ENCODE peak calls at places on chromosomes 3 and 15, in eight cellular contexts. F is uterus, P is tibial nerve, O is GM23248, R is stomach, G is transverse colon, X is Panc1, M is spleen. Q is an unnamed sample. For H3K9me3, the result is how much of the 10 kb centered on the place peaks cover.

GRCh38 chr15:55917881-55918296 is 75.5 kb downstream of the NEDD4 start:
- DNase-seq in F (no peak), P (no peak), O (peak), R (peak), G (peak), X (peak), M (no peak), Q (peak)

GRCh38 chr3:36763850-36764703 is at the start of gene DCLK3:
- DNase-seq in F (no peak), P (no peak), O (peak), R (no peak), G (no peak), X (no peak), M (peak), Q (no peak)

GRCh38 chr15:70049115-70049514 is 48.6 kb downstream of the TLE3 start:
- DNase-seq in F (no peak), P (no peak), O (no peak), R (no peak), G (no peak), X (no peak), M (peak), Q (no peak)

GRCh38 chr3:111531446-111531845 is 10.6 kb upstream of the CD96 start:
- DNase-seq in F (no peak), P (no peak), O (peak), R (no peak), G (no peak), X (no peak), M (no peak), Q (no peak)

GRCh38 chr3:21170964-21171363 is 580.0 kb downstream of the ZNF385D start:
- DNase-seq in F (no peak), P (no peak), O (peak), R (no peak), G (no peak), X (peak), M (no peak), Q (no peak)

GRCh38 chr3:126959921-126960603 is 22.9 kb upstream of the PLXNA1 start:
- DNase-seq in F (no peak), P (no peak), O (peak), R (no peak), G (no peak), X (no peak), M (peak), Q (peak)

GRCh38 chr15:30794388-30794787 is 109.3 kb upstream of the FAN1 start:
- DNase-seq in F (no peak), P (no peak), O (no peak), R (no peak), G (no peak), X (no peak), M (no peak), Q (no peak)

GRCh38 chr3:115428825-115429224 is 194.5 kb upstream of the GAP43 start:
- DNase-seq in F (no peak), P (no peak), O (peak), R (no peak), G (no peak), X (no peak), M (no peak), Q (no peak)

GRCh38 chr15:101712078-101712477 is 12.2 kb downstream of the TARS3 start:
- DNase-seq in F (no peak), P (no peak), O (no peak), R (no peak), G (no peak), X (no peak), M (no peak), Q (no peak)

GRCh38 chr3:31680072-31680870 is 147.5 kb downstream of the STT3B start:
- DNase-seq in F (peak), P (no peak), O (no peak), R (no peak), G (no peak), X (no peak), M (no peak), Q (no peak)

GRCh38 chr3:151327571-151328198 is 1.7 kb downstream of the P2RY13 start:
- DNase-seq in F (no peak), P (no peak), O (peak), R (no peak), G (no peak), X (no peak), M (no peak), Q (no peak)

DNA sequence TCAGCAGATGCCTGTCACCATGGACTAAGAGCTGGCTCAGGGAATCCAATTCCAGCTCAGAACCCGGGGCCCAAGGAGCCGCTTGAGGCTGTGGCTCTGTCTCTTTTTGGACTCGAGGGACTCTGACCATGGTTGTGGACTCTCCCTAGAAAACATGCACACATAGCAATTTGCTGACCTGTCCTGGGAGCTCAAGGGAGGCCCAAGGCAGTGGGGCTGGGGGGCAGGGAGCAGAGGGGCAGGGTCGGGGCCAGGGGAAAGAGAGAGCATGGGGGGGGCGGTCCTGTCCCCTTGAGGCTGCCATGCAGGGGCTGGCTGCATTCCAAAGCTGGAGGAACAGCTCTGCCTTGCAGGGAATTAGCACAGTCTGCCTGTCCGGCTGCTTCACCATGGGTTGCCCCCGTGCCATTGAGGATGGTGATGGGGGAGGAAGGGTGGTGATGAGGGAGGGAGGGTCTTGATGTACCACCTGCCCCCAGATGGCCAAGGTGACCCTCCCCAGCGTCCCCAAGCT is 190.1 kb downstream of the GOLGA6L6 start:
- DNase-seq in F (no peak), P (no peak), O (no peak), R (peak), G (no peak), X (no peak), M (peak), Q (peak)
- H3K9me3 ChIP-seq in F (under half), P (under half), O (under half), R (under half), G (under half), X (under half), M (under half), Q (under half)

GRCh38 chr15:79916424-79916823 is 19.6 kb upstream of the MTHFS start:
- DNase-seq in F (no peak), P (no peak), O (no peak), R (no peak), G (no peak), X (no peak), M (no peak), Q (no peak)

GRCh38 chr15:79919749-79920511 is 23.1 kb upstream of the MTHFS start:
- DNase-seq in F (no peak), P (no peak), O (no peak), R (no peak), G (no peak), X (no peak), M (no peak), Q (no peak)

GRCh38 chr15:79914728-79915127 is 17.9 kb upstream of the MTHFS start:
- DNase-seq in F (no peak), P (no peak), O (no peak), R (no peak), G (no peak), X (no peak), M (no peak), Q (no peak)

GRCh38 chr15:79919090-79919748 is 22.4 kb upstream of the MTHFS start:
- DNase-seq in F (no peak), P (no peak), O (no peak), R (no peak), G (no peak), X (no peak), M (peak), Q (no peak)

DNA sequence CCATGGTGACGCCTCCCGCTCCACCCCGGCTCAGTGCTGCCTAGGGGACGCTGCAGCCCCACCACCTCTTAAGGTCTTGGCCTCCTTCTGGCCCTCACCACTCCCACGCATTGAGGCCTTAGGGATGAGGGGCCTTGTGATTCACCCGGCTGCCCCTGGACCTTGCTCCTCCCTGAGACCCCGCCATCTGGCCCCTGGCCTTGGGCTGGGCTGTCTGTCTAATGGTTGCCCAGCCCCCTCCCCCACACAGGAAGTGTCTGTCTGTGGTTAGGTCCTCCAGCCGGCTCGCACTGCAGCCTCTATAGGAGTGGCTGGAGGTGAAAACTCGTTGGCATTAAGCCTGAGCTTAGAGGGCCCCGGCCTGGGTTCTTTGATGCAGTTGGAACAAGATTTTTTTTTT is 21.5 kb upstream of the MTHFS start:
- DNase-seq in F (no peak), P (no peak), O (no peak), R (no peak), G (no peak), X (no peak), M (peak), Q (no peak)
- H3K9me3 ChIP-seq in F (under half), P (under half), O (under half), R (half or more), G (half or more), X (half or more), M (half or more), Q (under half)

GRCh38 chr3:184551103-184551502 is 10.5 kb upstream of the EPHB3 start:
- DNase-seq in F (no peak), P (no peak), O (no peak), R (no peak), G (no peak), X (no peak), M (peak), Q (no peak)

GRCh38 chr3:184553385-184553784 is 8.2 kb upstream of the EPHB3 start:
- DNase-seq in F (no peak), P (no peak), O (no peak), R (no peak), G (no peak), X (no peak), M (peak), Q (no peak)

GRCh38 chr3:184551614-184552256 is 9.8 kb upstream of the EPHB3 start:
- DNase-seq in F (no peak), P (no peak), O (no peak), R (no peak), G (no peak), X (no peak), M (peak), Q (no peak)

GRCh38 chr3:184552863-184553262 is 8.7 kb upstream of the EPHB3 start:
- DNase-seq in F (no peak), P (no peak), O (no peak), R (no peak), G (no peak), X (no peak), M (peak), Q (no peak)

GRCh38 chr3:184552296-184552695 is 9.3 kb upstream of the EPHB3 start:
- DNase-seq in F (no peak), P (no peak), O (no peak), R (no peak), G (no peak), X (no peak), M (peak), Q (no peak)
- H3K9me3 ChIP-seq in F (under half), P (under half), O (under half), R (under half), G (under half), X (under half), M (under half), Q (under half)

DNA sequence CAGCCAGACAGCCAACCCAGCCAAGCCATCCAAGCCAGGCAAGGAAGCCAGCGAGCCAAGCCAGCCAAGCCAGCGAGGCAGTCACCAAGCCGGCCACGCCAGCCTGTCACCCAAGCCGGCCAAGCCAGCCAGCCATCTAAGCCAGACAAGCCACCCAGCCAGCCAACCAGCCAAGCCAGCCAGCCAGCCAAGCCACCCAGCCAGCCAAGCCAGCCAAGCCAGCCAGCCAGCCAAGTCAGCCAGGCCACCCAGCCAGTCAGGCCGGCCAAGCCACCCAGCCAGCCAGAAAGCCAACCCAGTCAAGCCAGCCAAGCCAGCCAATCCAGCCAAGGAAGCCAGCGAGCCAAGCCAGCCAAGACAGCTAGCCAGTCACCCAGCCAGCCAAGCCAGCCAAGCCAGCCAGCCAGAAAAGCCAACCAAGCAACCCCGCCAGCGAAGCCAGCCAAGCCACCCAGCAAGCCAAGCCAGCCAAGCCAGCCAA is 201.2 kb downstream of the GOLGA6L6 start:
- DNase-seq in F (peak), P (no peak), O (no peak), R (peak), G (no peak), X (no peak), M (peak), Q (peak)
- H3K9me3 ChIP-seq in F (under half), P (under half), O (under half), R (under half), G (under half), X (under half), M (under half), Q (under half)

DNA sequence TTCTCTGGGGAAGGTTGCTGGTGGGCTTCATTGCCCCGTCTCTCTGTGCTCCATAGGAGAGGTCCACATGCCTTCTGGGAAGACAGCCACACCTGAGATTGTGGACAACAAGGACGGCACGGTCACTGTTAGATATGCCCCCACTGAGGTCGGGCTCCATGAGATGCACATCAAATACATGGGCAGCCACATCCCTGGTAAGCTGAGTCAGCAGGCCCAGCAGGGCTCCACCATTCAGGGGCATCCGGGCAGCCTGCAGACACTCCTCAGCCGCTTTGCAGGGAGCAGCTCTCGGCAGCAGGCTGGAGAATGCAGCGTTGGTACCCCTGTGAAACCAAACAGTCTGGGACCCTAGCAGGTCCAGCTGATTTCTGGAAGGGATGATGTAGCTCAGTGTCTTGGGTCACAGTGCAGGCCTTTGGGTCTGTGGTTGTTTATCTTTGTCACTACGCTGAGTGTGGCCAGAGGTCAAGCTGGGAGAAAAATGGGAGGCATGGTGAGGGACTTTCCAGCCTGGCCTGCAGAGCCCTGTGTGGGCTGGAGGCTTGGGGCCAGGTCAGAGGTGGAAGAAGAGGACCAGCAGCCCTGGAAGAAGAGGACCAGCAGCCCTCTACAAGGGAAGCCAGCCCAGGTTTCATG is 67.2 kb downstream of the DNASE1L3 start:
- DNase-seq in F (no peak), P (no peak), O (no peak), R (no peak), G (no peak), X (no peak), M (no peak), Q (no peak)
- H3K9me3 ChIP-seq in F (under half), P (under half), O (under half), R (under half), G (under half), X (under half), M (under half), Q (under half)

DNA sequence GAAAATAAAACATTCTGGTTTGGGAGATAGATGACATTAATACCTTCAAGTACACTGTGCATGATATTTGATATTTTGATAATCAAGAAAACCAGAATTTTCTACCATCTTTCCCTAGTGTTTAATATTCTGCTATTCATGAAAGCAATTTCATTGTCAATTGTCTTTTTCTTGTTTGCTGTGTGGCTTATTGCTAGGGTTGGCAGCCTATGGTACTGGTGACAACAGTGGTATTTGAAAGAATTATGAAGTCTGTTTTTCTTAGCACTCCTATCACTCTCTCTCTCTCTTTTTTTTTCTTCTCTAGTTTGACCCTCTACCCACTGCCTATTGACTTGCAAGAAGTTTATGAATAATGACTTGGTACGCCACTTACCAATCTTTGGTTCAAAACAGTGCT is 15.4 kb downstream of the RNF13 start:
- DNase-seq in F (no peak), P (no peak), O (no peak), R (no peak), G (no peak), X (no peak), M (no peak), Q (no peak)
- H3K9me3 ChIP-seq in F (under half), P (under half), O (under half), R (under half), G (under half), X (under half), M (under half), Q (under half)

GRCh38 chr15:24678485-24678884 is 2.9 kb downstream of the NPAP1 start:
- DNase-seq in F (no peak), P (no peak), O (no peak), R (no peak), G (no peak), X (no peak), M (no peak), Q (no peak)
- H3K9me3 ChIP-seq in F (under half), P (under half), O (under half), R (under half), G (under half), X (under half), M (under half), Q (under half)

DNA sequence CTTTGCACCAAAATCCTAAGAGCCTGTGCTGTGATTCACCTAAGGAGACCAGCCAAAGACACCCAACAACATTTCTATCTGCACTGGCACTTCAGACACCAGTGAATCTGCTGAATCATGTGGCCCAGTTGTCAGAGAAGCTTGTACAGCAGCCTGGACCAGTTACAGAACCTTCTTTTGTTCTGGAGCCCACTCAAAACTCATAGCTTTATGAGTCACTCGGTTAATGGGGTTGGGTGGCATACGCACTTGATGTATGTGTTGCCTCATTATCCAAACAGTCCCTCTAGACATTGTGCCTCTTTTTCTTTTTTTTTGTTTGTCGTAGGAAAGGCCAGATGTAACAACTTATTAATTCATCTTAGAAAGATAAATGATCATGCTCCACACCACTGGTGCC is 25.6 kb upstream of the GOLGA6L2 start:
- DNase-seq in F (no peak), P (no peak), O (peak), R (no peak), G (no peak), X (no peak), M (no peak), Q (no peak)
- H3K9me3 ChIP-seq in F (under half), P (under half), O (under half), R (under half), G (under half), X (under half), M (under half), Q (under half)

DNA sequence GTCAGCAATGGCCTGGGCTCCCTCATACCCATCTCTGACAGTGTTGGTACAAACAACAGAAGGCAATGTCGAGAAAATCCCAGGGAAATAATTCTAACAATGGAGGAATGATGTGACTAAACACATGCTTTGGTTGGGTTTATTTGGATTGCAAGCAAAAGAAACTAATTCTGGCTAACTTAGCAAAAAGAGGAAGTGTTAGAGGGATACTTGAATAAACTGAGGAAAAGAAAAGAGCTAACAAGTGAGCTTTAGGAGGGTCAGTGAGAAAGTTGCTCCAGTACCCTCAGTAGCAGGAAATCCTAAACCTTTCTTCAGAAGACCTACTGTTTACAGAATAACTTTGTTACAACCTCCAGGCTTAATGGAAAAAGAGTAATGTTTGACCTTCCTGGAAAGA is 264.6 kb upstream of the WNT5A start:
- DNase-seq in F (no peak), P (no peak), O (no peak), R (no peak), G (no peak), X (no peak), M (no peak), Q (no peak)
- H3K9me3 ChIP-seq in F (under half), P (under half), O (under half), R (under half), G (under half), X (under half), M (under half), Q (under half)